ENCODE peak calls at places on chromosome 16, in nine cellular contexts. One of them, this sample, is unnamed.

GRCh38 chr16:4811242-4811641 is 8.8 kb upstream of the ROGDI start:
- DNase-seq in hypothalamus: no peak
- DNase-seq in neural progenitor cell: no peak
- DNase-seq in substantia nigra: no peak
- DNase-seq in stimulated activated CD8-positive, alpha-beta memory T cell treated with anti-CD3 and anti-CD28 coated beads, Interleukin-12 subunit alpha, Interleukin-12 subunit beta, amount 100 ng/mL, for 4 hours: no peak
- DNase-seq in heart right ventricle: no peak
- DNase-seq in activated naive CD4-positive, alpha-beta T cell treated with Interleukin-2 at 50 U/mL for 16 hours: no peak
- DNase-seq in EL: no peak
- DNase-seq in kidney: no peak
- DNase-seq in this sample: no peak

GRCh38 chr16:61858996-61859395 is 177.2 kb downstream of the CDH8 start:
- DNase-seq in neural progenitor cell: no peak
- DNase-seq in hypothalamus: no peak
- DNase-seq in EL: peak
- DNase-seq in heart right ventricle: no peak
- DNase-seq in stimulated activated CD8-positive, alpha-beta memory T cell treated with anti-CD3 and anti-CD28 coated beads, Interleukin-12 subunit alpha, Interleukin-12 subunit beta, amount 100 ng/mL, for 4 hours: no peak
- DNase-seq in substantia nigra: no peak
- DNase-seq in kidney: no peak
- DNase-seq in activated naive CD4-positive, alpha-beta T cell treated with Interleukin-2 at 50 U/mL for 16 hours: no peak
- DNase-seq in this sample: peak

GRCh38 chr16:86219655-86220445 is 290.5 kb upstream of the FOXF1 start:
- DNase-seq in neural progenitor cell: no peak
- DNase-seq in stimulated activated CD8-positive, alpha-beta memory T cell treated with anti-CD3 and anti-CD28 coated beads, Interleukin-12 subunit alpha, Interleukin-12 subunit beta, amount 100 ng/mL, for 4 hours: no peak
- DNase-seq in activated naive CD4-positive, alpha-beta T cell treated with Interleukin-2 at 50 U/mL for 16 hours: no peak
- DNase-seq in hypothalamus: no peak
- DNase-seq in heart right ventricle: no peak
- DNase-seq in kidney: peak
- DNase-seq in substantia nigra: no peak
- DNase-seq in EL: peak
- DNase-seq in this sample: no peak

GRCh38 chr16:3983081-3983520 is 102.6 kb upstream of the CREBBP start:
- DNase-seq in substantia nigra: no peak
- DNase-seq in neural progenitor cell: peak
- DNase-seq in activated naive CD4-positive, alpha-beta T cell treated with Interleukin-2 at 50 U/mL for 16 hours: peak
- DNase-seq in hypothalamus: peak
- DNase-seq in kidney: no peak
- DNase-seq in stimulated activated CD8-positive, alpha-beta memory T cell treated with anti-CD3 and anti-CD28 coated beads, Interleukin-12 subunit alpha, Interleukin-12 subunit beta, amount 100 ng/mL, for 4 hours: peak
- DNase-seq in heart right ventricle: peak
- DNase-seq in EL: peak
- DNase-seq in this sample: peak

GRCh38 chr16:1556254-1556653 is 22.8 kb downstream of the TMEM204 start:
- DNase-seq in kidney: peak
- DNase-seq in neural progenitor cell: no peak
- DNase-seq in stimulated activated CD8-positive, alpha-beta memory T cell treated with anti-CD3 and anti-CD28 coated beads, Interleukin-12 subunit alpha, Interleukin-12 subunit beta, amount 100 ng/mL, for 4 hours: no peak
- DNase-seq in activated naive CD4-positive, alpha-beta T cell treated with Interleukin-2 at 50 U/mL for 16 hours: no peak
- DNase-seq in substantia nigra: no peak
- DNase-seq in hypothalamus: no peak
- DNase-seq in EL: no peak
- DNase-seq in heart right ventricle: no peak
- DNase-seq in this sample: no peak

GRCh38 chr16:52460652-52461172 is 86.2 kb downstream of the TOX3 start:
- DNase-seq in activated naive CD4-positive, alpha-beta T cell treated with Interleukin-2 at 50 U/mL for 16 hours: no peak
- DNase-seq in kidney: no peak
- DNase-seq in EL: no peak
- DNase-seq in neural progenitor cell: no peak
- DNase-seq in hypothalamus: no peak
- DNase-seq in substantia nigra: no peak
- DNase-seq in heart right ventricle: no peak
- DNase-seq in stimulated activated CD8-positive, alpha-beta memory T cell treated with anti-CD3 and anti-CD28 coated beads, Interleukin-12 subunit alpha, Interleukin-12 subunit beta, amount 100 ng/mL, for 4 hours: no peak
- DNase-seq in this sample: no peak

GRCh38 chr16:1537763-1538289 is 4.4 kb downstream of the TMEM204 start:
- DNase-seq in EL: no peak
- DNase-seq in substantia nigra: no peak
- DNase-seq in hypothalamus: no peak
- DNase-seq in kidney: peak
- DNase-seq in stimulated activated CD8-positive, alpha-beta memory T cell treated with anti-CD3 and anti-CD28 coated beads, Interleukin-12 subunit alpha, Interleukin-12 subunit beta, amount 100 ng/mL, for 4 hours: no peak
- DNase-seq in activated naive CD4-positive, alpha-beta T cell treated with Interleukin-2 at 50 U/mL for 16 hours: peak
- DNase-seq in heart right ventricle: no peak
- DNase-seq in neural progenitor cell: no peak
- DNase-seq in this sample: no peak

GRCh38 chr16:680967-681745 is 946 bp downstream of the STUB1 start:
- DNase-seq in hypothalamus: no peak
- DNase-seq in activated naive CD4-positive, alpha-beta T cell treated with Interleukin-2 at 50 U/mL for 16 hours: no peak
- DNase-seq in stimulated activated CD8-positive, alpha-beta memory T cell treated with anti-CD3 and anti-CD28 coated beads, Interleukin-12 subunit alpha, Interleukin-12 subunit beta, amount 100 ng/mL, for 4 hours: no peak
- DNase-seq in neural progenitor cell: peak
- DNase-seq in EL: peak
- DNase-seq in heart right ventricle: no peak
- DNase-seq in kidney: no peak
- DNase-seq in substantia nigra: no peak
- DNase-seq in this sample: peak

GRCh38 chr16:47636501-47637090 is 175.5 kb downstream of the PHKB start:
- DNase-seq in kidney: no peak
- DNase-seq in hypothalamus: no peak
- DNase-seq in stimulated activated CD8-positive, alpha-beta memory T cell treated with anti-CD3 and anti-CD28 coated beads, Interleukin-12 subunit alpha, Interleukin-12 subunit beta, amount 100 ng/mL, for 4 hours: no peak
- DNase-seq in heart right ventricle: no peak
- DNase-seq in EL: no peak
- DNase-seq in neural progenitor cell: no peak
- DNase-seq in activated naive CD4-positive, alpha-beta T cell treated with Interleukin-2 at 50 U/mL for 16 hours: no peak
- DNase-seq in substantia nigra: no peak
- DNase-seq in this sample: no peak

GRCh38 chr16:79639576-79640311 is 39.2 kb upstream of the MAF start:
- DNase-seq in heart right ventricle: no peak
- DNase-seq in hypothalamus: no peak
- DNase-seq in kidney: no peak
- DNase-seq in substantia nigra: no peak
- DNase-seq in activated naive CD4-positive, alpha-beta T cell treated with Interleukin-2 at 50 U/mL for 16 hours: peak
- DNase-seq in neural progenitor cell: no peak
- DNase-seq in stimulated activated CD8-positive, alpha-beta memory T cell treated with anti-CD3 and anti-CD28 coated beads, Interleukin-12 subunit alpha, Interleukin-12 subunit beta, amount 100 ng/mL, for 4 hours: no peak
- DNase-seq in EL: no peak
- DNase-seq in this sample: peak

GRCh38 chr16:9081183-9081582 is 10.3 kb upstream of the HAPSTR1 start:
- DNase-seq in kidney: no peak
- DNase-seq in hypothalamus: no peak
- DNase-seq in stimulated activated CD8-positive, alpha-beta memory T cell treated with anti-CD3 and anti-CD28 coated beads, Interleukin-12 subunit alpha, Interleukin-12 subunit beta, amount 100 ng/mL, for 4 hours: no peak
- DNase-seq in activated naive CD4-positive, alpha-beta T cell treated with Interleukin-2 at 50 U/mL for 16 hours: no peak
- DNase-seq in substantia nigra: no peak
- DNase-seq in heart right ventricle: no peak
- DNase-seq in EL: no peak
- DNase-seq in neural progenitor cell: no peak
- DNase-seq in this sample: no peak

GRCh38 chr16:48583075-48584065 is 26.6 kb downstream of the N4BP1 start:
- DNase-seq in activated naive CD4-positive, alpha-beta T cell treated with Interleukin-2 at 50 U/mL for 16 hours: no peak
- DNase-seq in substantia nigra: no peak
- DNase-seq in hypothalamus: no peak
- DNase-seq in EL: peak
- DNase-seq in neural progenitor cell: no peak
- DNase-seq in heart right ventricle: no peak
- DNase-seq in kidney: no peak
- DNase-seq in stimulated activated CD8-positive, alpha-beta memory T cell treated with anti-CD3 and anti-CD28 coated beads, Interleukin-12 subunit alpha, Interleukin-12 subunit beta, amount 100 ng/mL, for 4 hours: no peak
- DNase-seq in this sample: peak

GRCh38 chr16:17194190-17194780 is 276.5 kb downstream of the XYLT1 start:
- DNase-seq in kidney: peak
- DNase-seq in heart right ventricle: peak
- DNase-seq in neural progenitor cell: peak
- DNase-seq in stimulated activated CD8-positive, alpha-beta memory T cell treated with anti-CD3 and anti-CD28 coated beads, Interleukin-12 subunit alpha, Interleukin-12 subunit beta, amount 100 ng/mL, for 4 hours: peak
- DNase-seq in activated naive CD4-positive, alpha-beta T cell treated with Interleukin-2 at 50 U/mL for 16 hours: peak
- DNase-seq in substantia nigra: no peak
- DNase-seq in EL: peak
- DNase-seq in hypothalamus: peak
- DNase-seq in this sample: no peak

GRCh38 chr16:73949574-73950348 is 346.9 kb upstream of the PSMD7 start:
- DNase-seq in activated naive CD4-positive, alpha-beta T cell treated with Interleukin-2 at 50 U/mL for 16 hours: no peak
- DNase-seq in heart right ventricle: peak
- DNase-seq in hypothalamus: no peak
- DNase-seq in kidney: no peak
- DNase-seq in neural progenitor cell: no peak
- DNase-seq in EL: peak
- DNase-seq in substantia nigra: no peak
- DNase-seq in stimulated activated CD8-positive, alpha-beta memory T cell treated with anti-CD3 and anti-CD28 coated beads, Interleukin-12 subunit alpha, Interleukin-12 subunit beta, amount 100 ng/mL, for 4 hours: no peak
- DNase-seq in this sample: peak

GRCh38 chr16:82329070-82329469 is 159.0 kb upstream of the MPHOSPH6 start:
- DNase-seq in stimulated activated CD8-positive, alpha-beta memory T cell treated with anti-CD3 and anti-CD28 coated beads, Interleukin-12 subunit alpha, Interleukin-12 subunit beta, amount 100 ng/mL, for 4 hours: no peak
- DNase-seq in heart right ventricle: no peak
- DNase-seq in activated naive CD4-positive, alpha-beta T cell treated with Interleukin-2 at 50 U/mL for 16 hours: no peak
- DNase-seq in EL: no peak
- DNase-seq in substantia nigra: no peak
- DNase-seq in neural progenitor cell: no peak
- DNase-seq in hypothalamus: no peak
- DNase-seq in kidney: no peak
- DNase-seq in this sample: no peak

GRCh38 chr16:69564845-69565610 is 738 bp upstream of the NFAT5 start:
- DNase-seq in hypothalamus: no peak
- DNase-seq in EL: peak
- DNase-seq in neural progenitor cell: no peak
- DNase-seq in kidney: no peak
- DNase-seq in substantia nigra: no peak
- DNase-seq in heart right ventricle: no peak
- DNase-seq in stimulated activated CD8-positive, alpha-beta memory T cell treated with anti-CD3 and anti-CD28 coated beads, Interleukin-12 subunit alpha, Interleukin-12 subunit beta, amount 100 ng/mL, for 4 hours: no peak
- DNase-seq in activated naive CD4-positive, alpha-beta T cell treated with Interleukin-2 at 50 U/mL for 16 hours: no peak
- DNase-seq in this sample: no peak

GRCh38 chr16:75282811-75283281 is 31.4 kb upstream of the BCAR1 start:
- DNase-seq in EL: peak
- DNase-seq in kidney: no peak
- DNase-seq in hypothalamus: peak
- DNase-seq in stimulated activated CD8-positive, alpha-beta memory T cell treated with anti-CD3 and anti-CD28 coated beads, Interleukin-12 subunit alpha, Interleukin-12 subunit beta, amount 100 ng/mL, for 4 hours: no peak
- DNase-seq in substantia nigra: no peak
- DNase-seq in heart right ventricle: no peak
- DNase-seq in activated naive CD4-positive, alpha-beta T cell treated with Interleukin-2 at 50 U/mL for 16 hours: no peak
- DNase-seq in neural progenitor cell: no peak
- DNase-seq in this sample: peak

GRCh38 chr16:72467157-72467759 is 295.3 kb upstream of the PMFBP1 start:
- DNase-seq in neural progenitor cell: peak
- DNase-seq in activated naive CD4-positive, alpha-beta T cell treated with Interleukin-2 at 50 U/mL for 16 hours: no peak
- DNase-seq in heart right ventricle: no peak
- DNase-seq in substantia nigra: no peak
- DNase-seq in stimulated activated CD8-positive, alpha-beta memory T cell treated with anti-CD3 and anti-CD28 coated beads, Interleukin-12 subunit alpha, Interleukin-12 subunit beta, amount 100 ng/mL, for 4 hours: no peak
- DNase-seq in EL: peak
- DNase-seq in hypothalamus: no peak
- DNase-seq in kidney: no peak
- DNase-seq in this sample: peak

GRCh38 chr16:51465026-51465425 is 314.0 kb upstream of the SALL1 start:
- DNase-seq in stimulated activated CD8-positive, alpha-beta memory T cell treated with anti-CD3 and anti-CD28 coated beads, Interleukin-12 subunit alpha, Interleukin-12 subunit beta, amount 100 ng/mL, for 4 hours: no peak
- DNase-seq in hypothalamus: no peak
- DNase-seq in substantia nigra: no peak
- DNase-seq in activated naive CD4-positive, alpha-beta T cell treated with Interleukin-2 at 50 U/mL for 16 hours: no peak
- DNase-seq in neural progenitor cell: no peak
- DNase-seq in EL: peak
- DNase-seq in heart right ventricle: no peak
- DNase-seq in kidney: no peak
- DNase-seq in this sample: peak

GRCh38 chr16:53022374-53022773 is 30.3 kb downstream of the CHD9NB start:
- DNase-seq in neural progenitor cell: peak
- DNase-seq in substantia nigra: no peak
- DNase-seq in hypothalamus: peak
- DNase-seq in EL: peak
- DNase-seq in kidney: no peak
- DNase-seq in stimulated activated CD8-positive, alpha-beta memory T cell treated with anti-CD3 and anti-CD28 coated beads, Interleukin-12 subunit alpha, Interleukin-12 subunit beta, amount 100 ng/mL, for 4 hours: no peak
- DNase-seq in activated naive CD4-positive, alpha-beta T cell treated with Interleukin-2 at 50 U/mL for 16 hours: no peak
- DNase-seq in heart right ventricle: peak
- DNase-seq in this sample: peak

GRCh38 chr16:67025151-67025550 is 3.8 kb upstream of the CBFB start:
- DNase-seq in substantia nigra: no peak
- DNase-seq in EL: no peak
- DNase-seq in stimulated activated CD8-positive, alpha-beta memory T cell treated with anti-CD3 and anti-CD28 coated beads, Interleukin-12 subunit alpha, Interleukin-12 subunit beta, amount 100 ng/mL, for 4 hours: no peak
- DNase-seq in kidney: no peak
- DNase-seq in heart right ventricle: no peak
- DNase-seq in hypothalamus: no peak
- DNase-seq in neural progenitor cell: no peak
- DNase-seq in activated naive CD4-positive, alpha-beta T cell treated with Interleukin-2 at 50 U/mL for 16 hours: no peak
- DNase-seq in this sample: no peak

GRCh38 chr16:85281181-85281580 is 168.9 kb upstream of the CIBAR2 start:
- DNase-seq in hypothalamus: no peak
- DNase-seq in neural progenitor cell: no peak
- DNase-seq in activated naive CD4-positive, alpha-beta T cell treated with Interleukin-2 at 50 U/mL for 16 hours: no peak
- DNase-seq in heart right ventricle: no peak
- DNase-seq in stimulated activated CD8-positive, alpha-beta memory T cell treated with anti-CD3 and anti-CD28 coated beads, Interleukin-12 subunit alpha, Interleukin-12 subunit beta, amount 100 ng/mL, for 4 hours: no peak
- DNase-seq in substantia nigra: no peak
- DNase-seq in EL: no peak
- DNase-seq in kidney: no peak
- DNase-seq in this sample: no peak

GRCh38 chr16:14658063-14658462 is 25.3 kb downstream of the BFAR start:
- DNase-seq in heart right ventricle: no peak
- DNase-seq in EL: no peak
- DNase-seq in neural progenitor cell: no peak
- DNase-seq in substantia nigra: no peak
- DNase-seq in kidney: no peak
- DNase-seq in stimulated activated CD8-positive, alpha-beta memory T cell treated with anti-CD3 and anti-CD28 coated beads, Interleukin-12 subunit alpha, Interleukin-12 subunit beta, amount 100 ng/mL, for 4 hours: no peak
- DNase-seq in hypothalamus: no peak
- DNase-seq in activated naive CD4-positive, alpha-beta T cell treated with Interleukin-2 at 50 U/mL for 16 hours: no peak
- DNase-seq in this sample: peak

GRCh38 chr16:31333686-31334649 is 21.0 kb upstream of the ITGAX start:
- DNase-seq in hypothalamus: no peak
- DNase-seq in EL: peak
- DNase-seq in heart right ventricle: no peak
- DNase-seq in kidney: peak
- DNase-seq in stimulated activated CD8-positive, alpha-beta memory T cell treated with anti-CD3 and anti-CD28 coated beads, Interleukin-12 subunit alpha, Interleukin-12 subunit beta, amount 100 ng/mL, for 4 hours: no peak
- DNase-seq in substantia nigra: no peak
- DNase-seq in neural progenitor cell: peak
- DNase-seq in activated naive CD4-positive, alpha-beta T cell treated with Interleukin-2 at 50 U/mL for 16 hours: peak
- DNase-seq in this sample: peak

GRCh38 chr16:80176114-80176513 is 364.7 kb upstream of the DYNLRB2 start:
- DNase-seq in EL: peak
- DNase-seq in activated naive CD4-positive, alpha-beta T cell treated with Interleukin-2 at 50 U/mL for 16 hours: no peak
- DNase-seq in stimulated activated CD8-positive, alpha-beta memory T cell treated with anti-CD3 and anti-CD28 coated beads, Interleukin-12 subunit alpha, Interleukin-12 subunit beta, amount 100 ng/mL, for 4 hours: no peak
- DNase-seq in neural progenitor cell: no peak
- DNase-seq in hypothalamus: no peak
- DNase-seq in substantia nigra: no peak
- DNase-seq in kidney: no peak
- DNase-seq in heart right ventricle: no peak
- DNase-seq in this sample: peak

GRCh38 chr16:74999683-75000480 is 1.1 kb downstream of the ZNRF1 start:
- DNase-seq in substantia nigra: no peak
- DNase-seq in heart right ventricle: peak
- DNase-seq in stimulated activated CD8-positive, alpha-beta memory T cell treated with anti-CD3 and anti-CD28 coated beads, Interleukin-12 subunit alpha, Interleukin-12 subunit beta, amount 100 ng/mL, for 4 hours: peak
- DNase-seq in EL: peak
- DNase-seq in hypothalamus: peak
- DNase-seq in kidney: peak
- DNase-seq in neural progenitor cell: peak
- DNase-seq in activated naive CD4-positive, alpha-beta T cell treated with Interleukin-2 at 50 U/mL for 16 hours: peak
- DNase-seq in this sample: peak

GRCh38 chr16:84501077-84501735 is 3.3 kb downstream of the MEAK7 start:
- DNase-seq in activated naive CD4-positive, alpha-beta T cell treated with Interleukin-2 at 50 U/mL for 16 hours: no peak
- DNase-seq in heart right ventricle: no peak
- DNase-seq in kidney: peak
- DNase-seq in EL: peak
- DNase-seq in neural progenitor cell: no peak
- DNase-seq in stimulated activated CD8-positive, alpha-beta memory T cell treated with anti-CD3 and anti-CD28 coated beads, Interleukin-12 subunit alpha, Interleukin-12 subunit beta, amount 100 ng/mL, for 4 hours: no peak
- DNase-seq in substantia nigra: no peak
- DNase-seq in hypothalamus: no peak
- DNase-seq in this sample: peak

GRCh38 chr16:82639666-82640336 is 13.0 kb downstream of the CDH13 start:
- DNase-seq in stimulated activated CD8-positive, alpha-beta memory T cell treated with anti-CD3 and anti-CD28 coated beads, Interleukin-12 subunit alpha, Interleukin-12 subunit beta, amount 100 ng/mL, for 4 hours: no peak
- DNase-seq in activated naive CD4-positive, alpha-beta T cell treated with Interleukin-2 at 50 U/mL for 16 hours: peak
- DNase-seq in hypothalamus: peak
- DNase-seq in substantia nigra: no peak
- DNase-seq in EL: peak
- DNase-seq in heart right ventricle: peak
- DNase-seq in neural progenitor cell: peak
- DNase-seq in kidney: no peak
- DNase-seq in this sample: peak

GRCh38 chr16:51919736-51920135 is 627.2 kb downstream of the TOX3 start:
- DNase-seq in substantia nigra: no peak
- DNase-seq in EL: no peak
- DNase-seq in kidney: no peak
- DNase-seq in activated naive CD4-positive, alpha-beta T cell treated with Interleukin-2 at 50 U/mL for 16 hours: no peak
- DNase-seq in neural progenitor cell: no peak
- DNase-seq in stimulated activated CD8-positive, alpha-beta memory T cell treated with anti-CD3 and anti-CD28 coated beads, Interleukin-12 subunit alpha, Interleukin-12 subunit beta, amount 100 ng/mL, for 4 hours: no peak
- DNase-seq in heart right ventricle: no peak
- DNase-seq in hypothalamus: no peak
- DNase-seq in this sample: peak

GRCh38 chr16:88753600-88753999 is 31.4 kb downstream of the PIEZO1 start:
- DNase-seq in neural progenitor cell: no peak
- DNase-seq in heart right ventricle: no peak
- DNase-seq in EL: no peak
- DNase-seq in activated naive CD4-positive, alpha-beta T cell treated with Interleukin-2 at 50 U/mL for 16 hours: no peak
- DNase-seq in substantia nigra: no peak
- DNase-seq in stimulated activated CD8-positive, alpha-beta memory T cell treated with anti-CD3 and anti-CD28 coated beads, Interleukin-12 subunit alpha, Interleukin-12 subunit beta, amount 100 ng/mL, for 4 hours: no peak
- DNase-seq in kidney: no peak
- DNase-seq in hypothalamus: no peak
- DNase-seq in this sample: no peak

GRCh38 chr16:53457670-53458069 is 23.4 kb downstream of the RBL2 start:
- DNase-seq in heart right ventricle: no peak
- DNase-seq in kidney: no peak
- DNase-seq in stimulated activated CD8-positive, alpha-beta memory T cell treated with anti-CD3 and anti-CD28 coated beads, Interleukin-12 subunit alpha, Interleukin-12 subunit beta, amount 100 ng/mL, for 4 hours: peak
- DNase-seq in hypothalamus: no peak
- DNase-seq in EL: no peak
- DNase-seq in neural progenitor cell: no peak
- DNase-seq in activated naive CD4-positive, alpha-beta T cell treated with Interleukin-2 at 50 U/mL for 16 hours: peak
- DNase-seq in substantia nigra: no peak
- DNase-seq in this sample: no peak